ENCODE peak calls at places on chromosomes 5 and 9, in four cellular contexts. N is heart left ventricle, G is lower leg skin, L is body of pancreas. I is an unnamed sample.

GRCh38 chr5:138109463-138110265 is 25.8 kb downstream of the WNT8A start:
- DNase-seq in N (no peak), G (no peak), L (no peak), I (no peak)

GRCh38 chr5:175821790-175822211 is 49.6 kb upstream of the CPLX2 start:
- DNase-seq in N (no peak), G (no peak), L (no peak), I (peak; percentile 70)

GRCh38 chr9:4983541-4984165 is 1.4 kb upstream of the JAK2 start:
- DNase-seq in N (no peak), L (no peak), G (no peak), I (no peak)

GRCh38 chr5:172860520-172861443 is 26.7 kb downstream of the ERGIC1 start:
- DNase-seq in N (peak; percentile 90), L (peak; percentile 77), G (peak; percentile 90), I (peak; percentile 50)

GRCh38 chr5:167304834-167305469 is 986.5 kb upstream of the WWC1 start:
- DNase-seq in G (no peak), L (no peak), N (peak; percentile 17), I (no peak)

GRCh38 chr5:72586788-72587530 is 79.7 kb upstream of the ZNF366 start:
- DNase-seq in L (no peak), N (no peak), G (no peak), I (no peak)

GRCh38 chr5:149432861-149433462 is 53.9 kb upstream of the IL17B start:
- DNase-seq in N (no peak), G (no peak), L (peak; percentile 36), I (no peak)

GRCh38 chr9:112939418-112939817 is 48.7 kb upstream of the SLC46A2 start:
- DNase-seq in G (no peak), L (no peak), N (no peak), I (no peak)

GRCh38 chr9:133762488-133763271 is 24.5 kb upstream of the SARDH start:
- DNase-seq in N (no peak), G (no peak), L (no peak), I (no peak)

GRCh38 chr5:102154291-102154690 is 141.8 kb downstream of the SLCO4C1 start:
- DNase-seq in N (no peak), L (no peak), G (no peak), I (no peak)

GRCh38 chr5:74555991-74556390 is 84.5 kb downstream of the ENC1 start:
- DNase-seq in N (no peak), L (no peak), G (no peak), I (no peak)

GRCh38 chr9:9847750-9848149 is 765.1 kb downstream of the PTPRD start:
- DNase-seq in N (no peak), G (no peak), L (no peak), I (no peak)

GRCh38 chr5:107878676-107879075 is 207.9 kb upstream of the EFNA5 start:
- DNase-seq in L (no peak), N (no peak), G (no peak), I (no peak)

GRCh38 chr5:17212996-17213395 is 4.4 kb upstream of the BASP1 start:
- DNase-seq in L (no peak), N (no peak), G (no peak), I (no peak)

GRCh38 chr5:883475-884181 is 9.0 kb downstream of the BRD9 start:
- DNase-seq in N (no peak), L (no peak), G (no peak), I (no peak)

GRCh38 chr5:132134384-132134783 is 60.8 kb downstream of the CSF2 start:
- DNase-seq in L (no peak), G (no peak), N (no peak), I (peak; percentile 5)

GRCh38 chr5:179118338-179118737 is 58.2 kb downstream of the ZNF354C start:
- DNase-seq in N (no peak), L (no peak), G (no peak), I (no peak)

GRCh38 chr5:164146223-164146622 is 640.8 kb downstream of the MAT2B start:
- DNase-seq in G (no peak), N (no peak), L (no peak), I (no peak)

GRCh38 chr5:139670369-139671095 is 22.4 kb downstream of the CXXC5 start:
- DNase-seq in N (no peak), L (no peak), G (no peak), I (no peak)

GRCh38 chr5:53031695-53032096 is 42.5 kb downstream of the ITGA2 start:
- DNase-seq in L (peak; percentile 5), N (no peak), G (no peak), I (peak; percentile 15)

GRCh38 chr5:67404261-67405100 is 207.9 kb upstream of the CD180 start:
- DNase-seq in G (no peak), L (no peak), N (no peak), I (no peak)

GRCh38 chr9:129354498-129354897 is 176.4 kb upstream of the IER5L start:
- DNase-seq in L (no peak), G (no peak), N (no peak), I (no peak)

GRCh38 chr5:135398160-135398854 is 724 bp downstream of the MACROH2A1 start:
- DNase-seq in N (peak; percentile 39), L (peak; percentile 32), G (no peak), I (peak; percentile 24)

GRCh38 chr5:65925601-65926275 is 637 bp upstream of the ERBIN start:
- DNase-seq in G (peak; percentile 66), L (peak; percentile 87), N (peak; percentile 87), I (peak; percentile 76)

GRCh38 chr9:135526730-135527571 is 5.7 kb downstream of the LCN1 start:
- DNase-seq in L (no peak), N (no peak), G (no peak), I (no peak)

GRCh38 chr5:36870399-36871040 is 6.0 kb upstream of the NIPBL start:
- DNase-seq in N (no peak), G (no peak), L (no peak), I (peak; percentile 20)

GRCh38 chr5:96565843-96566242 is 96.3 kb upstream of the CAST start:
- DNase-seq in N (no peak), L (no peak), G (no peak), I (peak; percentile 16)

GRCh38 chr9:110623462-110624025 is 44.0 kb upstream of the SVEP1 start:
- DNase-seq in G (peak; percentile 39), N (no peak), L (peak; percentile 64), I (peak; percentile 24)

GRCh38 chr5:6125781-6126180 is 252.6 kb downstream of the MED10 start:
- DNase-seq in L (no peak), G (no peak), N (no peak), I (no peak)

GRCh38 chr9:72315089-72315509 is 49.9 kb downstream of the ZFAND5 start:
- DNase-seq in G (peak; percentile 54), L (peak; percentile 65), N (peak; percentile 38), I (no peak)

GRCh38 chr5:71830626-71831539 is 111.8 kb downstream of the CARTPT start:
- DNase-seq in G (peak; percentile 62), N (peak; percentile 81), L (peak; percentile 66), I (peak; percentile 47)

GRCh38 chr9:1878817-1879216 is 136.3 kb upstream of the SMARCA2 start:
- DNase-seq in N (no peak), G (no peak), L (no peak), I (no peak)

GRCh38 chr5:116076496-116076895 is 8.3 kb upstream of the COMMD10 start:
- DNase-seq in N (no peak), L (no peak), G (no peak), I (no peak)

GRCh38 chr9:76576344-76576743 is 117.4 kb downstream of the GCNT1 start:
- DNase-seq in N (no peak), L (peak; percentile 67), G (peak; percentile 43), I (peak; percentile 79)
- TF ChIP-seq POLR2A in N (no peak), L (no peak), G (no peak), I (no peak)

GRCh38 chr5:82397741-82398320 is 119.7 kb upstream of the RPS23 start:
- DNase-seq in L (no peak), G (no peak), N (no peak), I (no peak)

GRCh38 chr5:82393951-82394350 is 115.8 kb upstream of the RPS23 start:
- DNase-seq in L (no peak), G (no peak), N (no peak), I (no peak)

GRCh38 chr5:82396396-82396795 is 118.2 kb upstream of the RPS23 start:
- DNase-seq in G (no peak), L (no peak), N (no peak), I (no peak)

GRCh38 chr5:82399111-82399510 is 121.0 kb upstream of the RPS23 start:
- DNase-seq in G (no peak), L (no peak), N (no peak), I (no peak)

DNA sequence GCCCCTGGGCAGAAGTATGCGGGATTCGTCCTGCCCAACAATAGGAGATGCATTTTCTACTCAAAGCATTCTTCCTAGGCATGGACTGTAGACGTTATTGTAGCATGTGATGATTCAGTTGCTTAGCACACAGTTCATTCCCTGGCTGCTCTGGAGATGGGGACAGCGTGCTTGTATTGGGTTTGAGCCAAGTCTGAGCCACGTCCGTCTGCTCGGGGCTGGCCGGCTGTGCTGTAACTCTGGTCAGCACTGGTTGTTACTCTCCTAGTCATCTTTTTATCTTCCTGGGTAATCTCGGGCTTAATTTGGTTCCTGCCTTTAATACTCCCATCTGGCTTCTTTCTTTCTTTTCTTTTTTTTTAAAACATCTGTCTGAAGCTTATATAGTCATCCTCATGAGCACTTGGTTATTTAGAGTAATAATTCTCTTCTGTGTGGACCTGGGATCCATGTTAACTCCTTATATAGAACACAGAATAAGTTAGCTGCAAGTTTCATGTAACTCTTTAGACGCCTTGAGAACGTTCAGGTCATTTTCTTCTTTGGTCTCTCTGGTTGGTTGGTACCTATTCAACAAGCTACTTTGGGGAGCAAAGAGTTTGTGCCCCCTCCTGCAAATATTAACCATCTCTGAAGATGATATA is 118.8 kb upstream of the RPS23 start:
- DNase-seq in G (peak; percentile 64), N (peak; percentile 79), L (peak; percentile 69), I (peak; percentile 58)
- TF ChIP-seq POLR2A in G (no peak), N (no peak), L (no peak), I (no peak)

GRCh38 chr5:59620535-59621212 is 272.9 kb downstream of the PDE4D start:
- DNase-seq in N (no peak), G (no peak), L (no peak), I (no peak)

GRCh38 chr5:59616413-59616812 is 277.1 kb downstream of the PDE4D start:
- DNase-seq in N (no peak), G (no peak), L (no peak), I (no peak)

GRCh38 chr5:59618644-59619043 is 274.9 kb downstream of the PDE4D start:
- DNase-seq in L (no peak), N (no peak), G (no peak), I (no peak)

GRCh38 chr5:59615272-59615671 is 278.3 kb downstream of the PDE4D start:
- DNase-seq in G (no peak), N (no peak), L (no peak), I (no peak)

DNA sequence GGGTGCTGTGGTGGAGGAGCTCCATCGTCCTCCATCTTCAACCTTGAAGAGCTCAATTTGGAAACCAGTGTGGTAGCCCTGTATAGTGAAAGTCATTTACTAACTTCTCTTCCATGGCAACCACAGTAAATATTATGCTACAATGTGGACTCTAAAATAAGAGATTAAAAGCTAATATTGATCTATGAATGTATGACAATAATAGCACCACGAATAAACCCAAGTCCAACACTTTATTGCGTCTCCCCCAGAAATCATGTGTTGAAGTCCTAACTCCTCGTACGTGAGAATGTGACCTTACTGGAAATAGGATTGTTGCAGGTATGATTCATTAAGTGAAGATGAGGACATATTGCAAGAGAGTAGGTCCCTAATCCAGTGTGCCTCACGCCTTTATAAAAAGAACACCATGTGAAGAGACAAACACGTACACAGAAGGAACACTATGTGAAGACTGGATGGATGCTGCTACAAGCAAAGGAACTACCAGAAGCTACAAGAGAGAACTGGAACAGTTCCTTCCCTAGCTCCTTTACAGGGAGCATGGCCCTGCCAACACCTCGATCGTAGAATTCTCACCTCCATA is 276.2 kb downstream of the PDE4D start:
- DNase-seq in L (no peak), N (no peak), G (no peak), I (no peak)
- TF ChIP-seq POLR2A in L (no peak), N (no peak), G (no peak), I (no peak)

GRCh38 chr5:123830575-123830974 is 318.6 kb downstream of the CSNK1G3 start:
- DNase-seq in G (no peak), L (no peak), N (no peak), I (no peak)

GRCh38 chr5:123827811-123828210 is 315.8 kb downstream of the CSNK1G3 start:
- DNase-seq in G (no peak), N (no peak), L (no peak), I (no peak)
- TF ChIP-seq POLR2A in G (no peak), N (no peak), L (no peak), I (no peak)